ENCODE peak calls at places on chromosomes 5 and 9, in five cellular contexts. F is left kidney, B is NCI-H1105, R is caudate nucleus, P is Kasumi-1. V is an unnamed sample.

GRCh38 chr5:124634228-124634819 is 112.1 kb downstream of the ZNF608 start:
- DNase-seq in B (no peak), P (no peak), R (no peak), F (no peak), V (no peak)

GRCh38 chr5:7850533-7851239 is at the start of gene CFAP90:
- DNase-seq in P (no peak), R (peak; percentile 11), F (peak; percentile 95), B (no peak), V (peak; percentile 91)

GRCh38 chr9:98958271-98958989 is 14.7 kb downstream of the COL15A1 start:
- DNase-seq in R (no peak), P (no peak), F (peak; percentile 45), B (no peak), V (no peak)

GRCh38 chr9:93676310-93677054 is 100.1 kb downstream of the PHF2 start:
- DNase-seq in B (no peak), F (no peak), P (no peak), R (no peak), V (peak; percentile 1)

GRCh38 chr5:93163010-93163663 is 417.9 kb downstream of the NR2F1-AS1 start:
- DNase-seq in F (peak; percentile 21), P (no peak), B (no peak), R (no peak), V (no peak)

GRCh38 chr9:134320916-134321570 is 5.2 kb upstream of the RXRA start:
- DNase-seq in F (peak; percentile 57), P (no peak), R (no peak), B (no peak), V (no peak)

GRCh38 chr9:84404095-84404686 is 63.6 kb upstream of the SLC28A3 start:
- DNase-seq in R (no peak), F (peak; percentile 31), B (no peak), P (peak; percentile 15), V (peak; percentile 32)

GRCh38 chr5:69493235-69493925 is 790 bp downstream of the OCLN start:
- DNase-seq in P (no peak), B (peak; percentile 20), R (no peak), F (peak; percentile 80), V (peak; percentile 47)